ENCODE peak calls at places on chromosomes 6 and 20, in seven cellular contexts. S is stimulated activated CD8-positive, alpha-beta memory T cell treated with anti-CD3 and anti-CD28 coated beads, Interleukin-2, amount 100 ng/mL, for 1 hour; W is NCI-H2227 treated with DMSO at 0.1 percent for 48 hours; P is coronary artery; A is vagina; B is uterus; F is lower lobe of right lung. J is an unnamed sample.

GRCh38 chr20:5364997-5365597 is 48.3 kb upstream of the PROKR2 start:
- DNase-seq in S (no peak), W (no peak), P (no peak), A (no peak), B (no peak), F (no peak), J (no peak)

GRCh38 chr20:64091762-64092161 is 7.6 kb upstream of the LKAAEAR1 start:
- DNase-seq in S (no peak), W (peak; percentile 71), P (no peak), A (no peak), B (no peak), F (no peak), J (no peak)

GRCh38 chr6:2853766-2854393 is 12.2 kb upstream of the SERPINB1 start:
- DNase-seq in S (peak; percentile 54), W (peak; percentile 25), P (no peak), A (no peak), B (peak; percentile 49), F (no peak), J (no peak)

GRCh38 chr6:106997392-106998257 is 23.1 kb upstream of the CD24 start:
- DNase-seq in S (no peak), W (peak; percentile 10), P (no peak), A (no peak), B (no peak), F (peak; percentile 51), J (no peak)

GRCh38 chr6:51299649-51300380 is 481.1 kb downstream of the TFAP2B start:
- DNase-seq in S (no peak), W (no peak), P (no peak), A (no peak), B (no peak), F (no peak), J (no peak)

GRCh38 chr6:79544299-79544927 is 7.2 kb upstream of the LCA5 start:
- DNase-seq in S (no peak), W (no peak), P (no peak), A (no peak), B (no peak), F (no peak), J (no peak)

GRCh38 chr6:159807150-159807859 is 7.2 kb downstream of the PNLDC1 start:
- DNase-seq in S (no peak), W (no peak), P (no peak), A (no peak), B (no peak), F (no peak), J (no peak)

GRCh38 chr6:157981395-157982296 is at the start of gene SYNJ2:
- DNase-seq in S (peak; percentile 62), W (no peak), P (peak; percentile 84), A (no peak), B (peak; percentile 81), F (peak; percentile 80), J (peak; percentile 55)

GRCh38 chr6:89032599-89032998 is 48.0 kb upstream of the PNRC1 start:
- DNase-seq in S (no peak), W (no peak), P (no peak), A (no peak), B (no peak), F (no peak), J (no peak)

GRCh38 chr6:99589290-99589672 is 17.4 kb upstream of the PRDM13 start:
- DNase-seq in S (no peak), W (peak; percentile 7), P (no peak), A (no peak), B (no peak), F (no peak), J (no peak)

GRCh38 chr6:127518710-127519468 is at the start of gene MTCL3:
- DNase-seq in S (no peak), W (peak; percentile 95), P (no peak), A (no peak), B (no peak), F (no peak), J (no peak)

GRCh38 chr6:36436466-36436865 is 6.2 kb downstream of the PXT1 start:
- DNase-seq in S (no peak), W (no peak), P (no peak), A (no peak), B (no peak), F (no peak), J (no peak)

GRCh38 chr6:104955491-104955890 is 1.4 kb upstream of the LIN28B start:
- DNase-seq in S (no peak), W (peak; percentile 61), P (no peak), A (no peak), B (no peak), F (no peak), J (no peak)